ENCODE peak calls at places on chromosomes 3 and 15, in nine cellular contexts. One of them, this sample, is unnamed.

GRCh38 chr15:57735891-57736290 is 29.4 kb downstream of the POLR2M start:
- DNase-seq in fibroblast of mammary gland: no peak
- DNase-seq in NCI-H82: no peak
- DNase-seq in cardiac muscle cell: no peak
- DNase-seq in activated CD8-positive, alpha-beta memory T cell treated with anti-CD3 and anti-CD28 coated beads for 48 hours: no peak
- DNase-seq in activated T-cell treated with anti-CD3 and anti-CD28 coated beads, Interleukin-2, amount 50 U/mL, for 72 hours: no peak
- DNase-seq in heart left ventricle: no peak
- DNase-seq in body of pancreas: no peak
- DNase-seq in MV-4-11: no peak
- DNase-seq in this sample: no peak

GRCh38 chr3:188890572-188891270 is 281.1 kb upstream of the TPRG1 start:
- DNase-seq in fibroblast of mammary gland: peak; percentile 76
- DNase-seq in NCI-H82: no peak
- DNase-seq in cardiac muscle cell: peak; percentile 54
- DNase-seq in activated CD8-positive, alpha-beta memory T cell treated with anti-CD3 and anti-CD28 coated beads for 48 hours: no peak
- DNase-seq in activated T-cell treated with anti-CD3 and anti-CD28 coated beads, Interleukin-2, amount 50 U/mL, for 72 hours: no peak
- DNase-seq in heart left ventricle: no peak
- DNase-seq in body of pancreas: no peak
- DNase-seq in MV-4-11: peak; percentile 19
- DNase-seq in this sample: no peak

GRCh38 chr15:40436892-40437753 is 3.6 kb upstream of the BAHD1 start:
- DNase-seq in fibroblast of mammary gland: no peak
- DNase-seq in NCI-H82: peak; percentile 44
- DNase-seq in cardiac muscle cell: no peak
- DNase-seq in activated CD8-positive, alpha-beta memory T cell treated with anti-CD3 and anti-CD28 coated beads for 48 hours: no peak
- DNase-seq in activated T-cell treated with anti-CD3 and anti-CD28 coated beads, Interleukin-2, amount 50 U/mL, for 72 hours: no peak
- DNase-seq in heart left ventricle: no peak
- DNase-seq in body of pancreas: no peak
- DNase-seq in MV-4-11: no peak
- DNase-seq in this sample: no peak

GRCh38 chr3:157785071-157785826 is 282.0 kb upstream of the VEPH1 start:
- DNase-seq in fibroblast of mammary gland: peak; percentile 95
- DNase-seq in NCI-H82: no peak
- DNase-seq in cardiac muscle cell: peak; percentile 84
- DNase-seq in activated CD8-positive, alpha-beta memory T cell treated with anti-CD3 and anti-CD28 coated beads for 48 hours: no peak
- DNase-seq in activated T-cell treated with anti-CD3 and anti-CD28 coated beads, Interleukin-2, amount 50 U/mL, for 72 hours: no peak
- DNase-seq in heart left ventricle: no peak
- DNase-seq in body of pancreas: no peak
- DNase-seq in MV-4-11: no peak
- DNase-seq in this sample: no peak

GRCh38 chr3:42052132-42052866 is 38.9 kb upstream of the TRAK1 start:
- DNase-seq in fibroblast of mammary gland: peak; percentile 91
- DNase-seq in NCI-H82: no peak
- DNase-seq in cardiac muscle cell: peak; percentile 94
- DNase-seq in activated CD8-positive, alpha-beta memory T cell treated with anti-CD3 and anti-CD28 coated beads for 48 hours: no peak
- DNase-seq in activated T-cell treated with anti-CD3 and anti-CD28 coated beads, Interleukin-2, amount 50 U/mL, for 72 hours: no peak
- DNase-seq in heart left ventricle: no peak
- DNase-seq in body of pancreas: no peak
- DNase-seq in MV-4-11: no peak
- DNase-seq in this sample: no peak

GRCh38 chr15:87907676-87908446 is 348.7 kb downstream of the NTRK3 start:
- DNase-seq in fibroblast of mammary gland: no peak
- DNase-seq in NCI-H82: no peak
- DNase-seq in cardiac muscle cell: no peak
- DNase-seq in activated CD8-positive, alpha-beta memory T cell treated with anti-CD3 and anti-CD28 coated beads for 48 hours: no peak
- DNase-seq in activated T-cell treated with anti-CD3 and anti-CD28 coated beads, Interleukin-2, amount 50 U/mL, for 72 hours: no peak
- DNase-seq in heart left ventricle: no peak
- DNase-seq in body of pancreas: no peak
- DNase-seq in MV-4-11: no peak
- DNase-seq in this sample: no peak

GRCh38 chr3:47162695-47163022 is 1.3 kb downstream of the SETD2 start:
- DNase-seq in fibroblast of mammary gland: peak; percentile 18
- DNase-seq in NCI-H82: peak; percentile 19
- DNase-seq in cardiac muscle cell: peak; percentile 12
- DNase-seq in activated CD8-positive, alpha-beta memory T cell treated with anti-CD3 and anti-CD28 coated beads for 48 hours: no peak
- DNase-seq in activated T-cell treated with anti-CD3 and anti-CD28 coated beads, Interleukin-2, amount 50 U/mL, for 72 hours: no peak
- DNase-seq in heart left ventricle: no peak
- DNase-seq in body of pancreas: no peak
- DNase-seq in MV-4-11: no peak
- DNase-seq in this sample: no peak

GRCh38 chr3:69012836-69013255 is 638 bp downstream of the EOGT start:
- DNase-seq in fibroblast of mammary gland: peak; percentile 57
- DNase-seq in NCI-H82: peak; percentile 44
- DNase-seq in cardiac muscle cell: peak; percentile 66
- DNase-seq in activated CD8-positive, alpha-beta memory T cell treated with anti-CD3 and anti-CD28 coated beads for 48 hours: peak; percentile 16
- DNase-seq in activated T-cell treated with anti-CD3 and anti-CD28 coated beads, Interleukin-2, amount 50 U/mL, for 72 hours: no peak
- DNase-seq in heart left ventricle: peak; percentile 57
- DNase-seq in body of pancreas: peak; percentile 64
- DNase-seq in MV-4-11: peak; percentile 9
- DNase-seq in this sample: peak; percentile 50

GRCh38 chr15:90270502-90271150 is 5.2 kb downstream of the NGRN start:
- DNase-seq in fibroblast of mammary gland: no peak
- DNase-seq in NCI-H82: no peak
- DNase-seq in cardiac muscle cell: no peak
- DNase-seq in activated CD8-positive, alpha-beta memory T cell treated with anti-CD3 and anti-CD28 coated beads for 48 hours: no peak
- DNase-seq in activated T-cell treated with anti-CD3 and anti-CD28 coated beads, Interleukin-2, amount 50 U/mL, for 72 hours: no peak
- DNase-seq in heart left ventricle: no peak
- DNase-seq in body of pancreas: no peak
- DNase-seq in MV-4-11: no peak
- DNase-seq in this sample: no peak

GRCh38 chr15:82132742-82133141 is 86.9 kb upstream of the MEX3B start:
- DNase-seq in fibroblast of mammary gland: peak; percentile 87
- DNase-seq in NCI-H82: no peak
- DNase-seq in cardiac muscle cell: peak; percentile 51
- DNase-seq in activated CD8-positive, alpha-beta memory T cell treated with anti-CD3 and anti-CD28 coated beads for 48 hours: no peak
- DNase-seq in activated T-cell treated with anti-CD3 and anti-CD28 coated beads, Interleukin-2, amount 50 U/mL, for 72 hours: no peak
- DNase-seq in heart left ventricle: no peak
- DNase-seq in body of pancreas: no peak
- DNase-seq in MV-4-11: no peak
- DNase-seq in this sample: no peak

GRCh38 chr15:95869920-95870319 is 460.6 kb upstream of the NR2F2 start:
- DNase-seq in fibroblast of mammary gland: no peak
- DNase-seq in NCI-H82: peak; percentile 30
- DNase-seq in cardiac muscle cell: no peak
- DNase-seq in activated CD8-positive, alpha-beta memory T cell treated with anti-CD3 and anti-CD28 coated beads for 48 hours: no peak
- DNase-seq in activated T-cell treated with anti-CD3 and anti-CD28 coated beads, Interleukin-2, amount 50 U/mL, for 72 hours: no peak
- DNase-seq in heart left ventricle: no peak
- DNase-seq in body of pancreas: no peak
- DNase-seq in MV-4-11: no peak
- DNase-seq in this sample: no peak

GRCh38 chr15:65008989-65009388 is 19.3 kb upstream of the SPG21 start:
- DNase-seq in fibroblast of mammary gland: peak; percentile 36
- DNase-seq in NCI-H82: peak; percentile 17
- DNase-seq in cardiac muscle cell: no peak
- DNase-seq in activated CD8-positive, alpha-beta memory T cell treated with anti-CD3 and anti-CD28 coated beads for 48 hours: no peak
- DNase-seq in activated T-cell treated with anti-CD3 and anti-CD28 coated beads, Interleukin-2, amount 50 U/mL, for 72 hours: no peak
- DNase-seq in heart left ventricle: no peak
- DNase-seq in body of pancreas: no peak
- DNase-seq in MV-4-11: peak; percentile 34
- DNase-seq in this sample: no peak

GRCh38 chr15:42800731-42801474 is 64.0 kb upstream of the CDAN1 start:
- DNase-seq in fibroblast of mammary gland: no peak
- DNase-seq in NCI-H82: peak; percentile 12
- DNase-seq in cardiac muscle cell: no peak
- DNase-seq in activated CD8-positive, alpha-beta memory T cell treated with anti-CD3 and anti-CD28 coated beads for 48 hours: no peak
- DNase-seq in activated T-cell treated with anti-CD3 and anti-CD28 coated beads, Interleukin-2, amount 50 U/mL, for 72 hours: no peak
- DNase-seq in heart left ventricle: no peak
- DNase-seq in body of pancreas: no peak
- DNase-seq in MV-4-11: no peak
- DNase-seq in this sample: peak; percentile 52

GRCh38 chr3:60839242-60839641 is 412.0 kb downstream of the FHIT start:
- DNase-seq in fibroblast of mammary gland: peak; percentile 0
- DNase-seq in NCI-H82: peak; percentile 10
- DNase-seq in cardiac muscle cell: no peak
- DNase-seq in activated CD8-positive, alpha-beta memory T cell treated with anti-CD3 and anti-CD28 coated beads for 48 hours: no peak
- DNase-seq in activated T-cell treated with anti-CD3 and anti-CD28 coated beads, Interleukin-2, amount 50 U/mL, for 72 hours: no peak
- DNase-seq in heart left ventricle: no peak
- DNase-seq in body of pancreas: no peak
- DNase-seq in MV-4-11: no peak
- DNase-seq in this sample: no peak

GRCh38 chr3:105676621-105677300 is 192.1 kb downstream of the CBLB start:
- DNase-seq in fibroblast of mammary gland: no peak
- DNase-seq in NCI-H82: no peak
- DNase-seq in cardiac muscle cell: no peak
- DNase-seq in activated CD8-positive, alpha-beta memory T cell treated with anti-CD3 and anti-CD28 coated beads for 48 hours: no peak
- DNase-seq in activated T-cell treated with anti-CD3 and anti-CD28 coated beads, Interleukin-2, amount 50 U/mL, for 72 hours: peak; percentile 62
- DNase-seq in heart left ventricle: no peak
- DNase-seq in body of pancreas: no peak
- DNase-seq in MV-4-11: no peak
- DNase-seq in this sample: no peak

GRCh38 chr3:46558184-46559029 is 7.7 kb downstream of the LRRC2 start:
- DNase-seq in fibroblast of mammary gland: peak; percentile 90
- DNase-seq in NCI-H82: peak; percentile 79
- DNase-seq in cardiac muscle cell: peak; percentile 91
- DNase-seq in activated CD8-positive, alpha-beta memory T cell treated with anti-CD3 and anti-CD28 coated beads for 48 hours: peak; percentile 29
- DNase-seq in activated T-cell treated with anti-CD3 and anti-CD28 coated beads, Interleukin-2, amount 50 U/mL, for 72 hours: peak; percentile 56
- DNase-seq in heart left ventricle: peak; percentile 77
- DNase-seq in body of pancreas: peak; percentile 96
- DNase-seq in MV-4-11: peak; percentile 76
- DNase-seq in this sample: peak; percentile 94

GRCh38 chr3:87247086-87247781 is 20.1 kb downstream of the CHMP2B start:
- DNase-seq in fibroblast of mammary gland: peak; percentile 37
- DNase-seq in NCI-H82: no peak
- DNase-seq in cardiac muscle cell: peak; percentile 8
- DNase-seq in activated CD8-positive, alpha-beta memory T cell treated with anti-CD3 and anti-CD28 coated beads for 48 hours: no peak
- DNase-seq in activated T-cell treated with anti-CD3 and anti-CD28 coated beads, Interleukin-2, amount 50 U/mL, for 72 hours: no peak
- DNase-seq in heart left ventricle: no peak
- DNase-seq in body of pancreas: no peak
- DNase-seq in MV-4-11: no peak
- DNase-seq in this sample: no peak

GRCh38 chr3:38577089-38578080 is 72.1 kb downstream of the SCN5A start:
- DNase-seq in fibroblast of mammary gland: peak; percentile 6
- DNase-seq in NCI-H82: no peak
- DNase-seq in cardiac muscle cell: no peak
- DNase-seq in activated CD8-positive, alpha-beta memory T cell treated with anti-CD3 and anti-CD28 coated beads for 48 hours: no peak
- DNase-seq in activated T-cell treated with anti-CD3 and anti-CD28 coated beads, Interleukin-2, amount 50 U/mL, for 72 hours: no peak
- DNase-seq in heart left ventricle: peak; percentile 6
- DNase-seq in body of pancreas: no peak
- DNase-seq in MV-4-11: no peak
- DNase-seq in this sample: peak; percentile 3

GRCh38 chr3:87313641-87314040 is 37.3 kb upstream of the POU1F1 start:
- DNase-seq in fibroblast of mammary gland: no peak
- DNase-seq in NCI-H82: no peak
- DNase-seq in cardiac muscle cell: no peak
- DNase-seq in activated CD8-positive, alpha-beta memory T cell treated with anti-CD3 and anti-CD28 coated beads for 48 hours: no peak
- DNase-seq in activated T-cell treated with anti-CD3 and anti-CD28 coated beads, Interleukin-2, amount 50 U/mL, for 72 hours: no peak
- DNase-seq in heart left ventricle: no peak
- DNase-seq in body of pancreas: no peak
- DNase-seq in MV-4-11: no peak
- DNase-seq in this sample: no peak

GRCh38 chr3:60919296-60919695 is 332.0 kb downstream of the FHIT start:
- DNase-seq in fibroblast of mammary gland: peak; percentile 10
- DNase-seq in NCI-H82: no peak
- DNase-seq in cardiac muscle cell: no peak
- DNase-seq in activated CD8-positive, alpha-beta memory T cell treated with anti-CD3 and anti-CD28 coated beads for 48 hours: no peak
- DNase-seq in activated T-cell treated with anti-CD3 and anti-CD28 coated beads, Interleukin-2, amount 50 U/mL, for 72 hours: no peak
- DNase-seq in heart left ventricle: no peak
- DNase-seq in body of pancreas: no peak
- DNase-seq in MV-4-11: no peak
- DNase-seq in this sample: no peak

GRCh38 chr3:64138046-64138445 is 87.2 kb downstream of the PRICKLE2 start:
- DNase-seq in fibroblast of mammary gland: peak; percentile 40
- DNase-seq in NCI-H82: no peak
- DNase-seq in cardiac muscle cell: no peak
- DNase-seq in activated CD8-positive, alpha-beta memory T cell treated with anti-CD3 and anti-CD28 coated beads for 48 hours: no peak
- DNase-seq in activated T-cell treated with anti-CD3 and anti-CD28 coated beads, Interleukin-2, amount 50 U/mL, for 72 hours: no peak
- DNase-seq in heart left ventricle: no peak
- DNase-seq in body of pancreas: no peak
- DNase-seq in MV-4-11: no peak
- DNase-seq in this sample: no peak

GRCh38 chr3:14318638-14319037 is 83.8 kb upstream of the SLC6A6 start:
- DNase-seq in fibroblast of mammary gland: no peak
- DNase-seq in NCI-H82: peak; percentile 39
- DNase-seq in cardiac muscle cell: no peak
- DNase-seq in activated CD8-positive, alpha-beta memory T cell treated with anti-CD3 and anti-CD28 coated beads for 48 hours: no peak
- DNase-seq in activated T-cell treated with anti-CD3 and anti-CD28 coated beads, Interleukin-2, amount 50 U/mL, for 72 hours: no peak
- DNase-seq in heart left ventricle: no peak
- DNase-seq in body of pancreas: no peak
- DNase-seq in MV-4-11: no peak
- DNase-seq in this sample: no peak

GRCh38 chr3:128457918-128458317 is 8.8 kb downstream of the DNAJB8 start:
- DNase-seq in fibroblast of mammary gland: no peak
- DNase-seq in NCI-H82: no peak
- DNase-seq in cardiac muscle cell: no peak
- DNase-seq in activated CD8-positive, alpha-beta memory T cell treated with anti-CD3 and anti-CD28 coated beads for 48 hours: no peak
- DNase-seq in activated T-cell treated with anti-CD3 and anti-CD28 coated beads, Interleukin-2, amount 50 U/mL, for 72 hours: no peak
- DNase-seq in heart left ventricle: no peak
- DNase-seq in body of pancreas: no peak
- DNase-seq in MV-4-11: no peak
- DNase-seq in this sample: no peak

GRCh38 chr15:95132774-95133173 is 901.4 kb downstream of the MCTP2 start:
- DNase-seq in fibroblast of mammary gland: peak; percentile 91
- DNase-seq in NCI-H82: no peak
- DNase-seq in cardiac muscle cell: peak; percentile 21
- DNase-seq in activated CD8-positive, alpha-beta memory T cell treated with anti-CD3 and anti-CD28 coated beads for 48 hours: no peak
- DNase-seq in activated T-cell treated with anti-CD3 and anti-CD28 coated beads, Interleukin-2, amount 50 U/mL, for 72 hours: no peak
- DNase-seq in heart left ventricle: no peak
- DNase-seq in body of pancreas: no peak
- DNase-seq in MV-4-11: no peak
- DNase-seq in this sample: no peak

GRCh38 chr3:115347737-115348136 is 200.6 kb upstream of the ZBTB20 start:
- DNase-seq in fibroblast of mammary gland: no peak
- DNase-seq in NCI-H82: no peak
- DNase-seq in cardiac muscle cell: peak; percentile 55
- DNase-seq in activated CD8-positive, alpha-beta memory T cell treated with anti-CD3 and anti-CD28 coated beads for 48 hours: no peak
- DNase-seq in activated T-cell treated with anti-CD3 and anti-CD28 coated beads, Interleukin-2, amount 50 U/mL, for 72 hours: no peak
- DNase-seq in heart left ventricle: no peak
- DNase-seq in body of pancreas: no peak
- DNase-seq in MV-4-11: no peak
- DNase-seq in this sample: no peak

GRCh38 chr3:114451561-114452018 is 157.8 kb downstream of the TIGIT start:
- DNase-seq in fibroblast of mammary gland: peak; percentile 49
- DNase-seq in NCI-H82: no peak
- DNase-seq in cardiac muscle cell: peak; percentile 39
- DNase-seq in activated CD8-positive, alpha-beta memory T cell treated with anti-CD3 and anti-CD28 coated beads for 48 hours: no peak
- DNase-seq in activated T-cell treated with anti-CD3 and anti-CD28 coated beads, Interleukin-2, amount 50 U/mL, for 72 hours: no peak
- DNase-seq in heart left ventricle: peak; percentile 51
- DNase-seq in body of pancreas: peak; percentile 41
- DNase-seq in MV-4-11: no peak
- DNase-seq in this sample: peak; percentile 28

GRCh38 chr15:92112180-92112579 is 258.7 kb downstream of the SLCO3A1 start:
- DNase-seq in fibroblast of mammary gland: peak; percentile 67
- DNase-seq in NCI-H82: no peak
- DNase-seq in cardiac muscle cell: peak; percentile 73
- DNase-seq in activated CD8-positive, alpha-beta memory T cell treated with anti-CD3 and anti-CD28 coated beads for 48 hours: no peak
- DNase-seq in activated T-cell treated with anti-CD3 and anti-CD28 coated beads, Interleukin-2, amount 50 U/mL, for 72 hours: no peak
- DNase-seq in heart left ventricle: no peak
- DNase-seq in body of pancreas: no peak
- DNase-seq in MV-4-11: no peak
- DNase-seq in this sample: no peak

GRCh38 chr15:101039461-101039860 is 120.3 kb downstream of the LRRK1 start:
- DNase-seq in fibroblast of mammary gland: peak; percentile 68
- DNase-seq in NCI-H82: no peak
- DNase-seq in cardiac muscle cell: peak; percentile 94
- DNase-seq in activated CD8-positive, alpha-beta memory T cell treated with anti-CD3 and anti-CD28 coated beads for 48 hours: no peak
- DNase-seq in activated T-cell treated with anti-CD3 and anti-CD28 coated beads, Interleukin-2, amount 50 U/mL, for 72 hours: no peak
- DNase-seq in heart left ventricle: no peak
- DNase-seq in body of pancreas: no peak
- DNase-seq in MV-4-11: no peak
- DNase-seq in this sample: no peak

GRCh38 chr15:25736451-25736850 is 126.7 kb downstream of the ATP10A start:
- DNase-seq in fibroblast of mammary gland: no peak
- DNase-seq in NCI-H82: no peak
- DNase-seq in cardiac muscle cell: peak; percentile 4
- DNase-seq in activated CD8-positive, alpha-beta memory T cell treated with anti-CD3 and anti-CD28 coated beads for 48 hours: no peak
- DNase-seq in activated T-cell treated with anti-CD3 and anti-CD28 coated beads, Interleukin-2, amount 50 U/mL, for 72 hours: no peak
- DNase-seq in heart left ventricle: no peak
- DNase-seq in body of pancreas: no peak
- DNase-seq in MV-4-11: no peak
- DNase-seq in this sample: no peak

GRCh38 chr15:37035349-37035748 is 65.0 kb downstream of the MEIS2 start:
- DNase-seq in fibroblast of mammary gland: peak; percentile 68
- DNase-seq in NCI-H82: peak; percentile 74
- DNase-seq in cardiac muscle cell: no peak
- DNase-seq in activated CD8-positive, alpha-beta memory T cell treated with anti-CD3 and anti-CD28 coated beads for 48 hours: no peak
- DNase-seq in activated T-cell treated with anti-CD3 and anti-CD28 coated beads, Interleukin-2, amount 50 U/mL, for 72 hours: no peak
- DNase-seq in heart left ventricle: no peak
- DNase-seq in body of pancreas: no peak
- DNase-seq in MV-4-11: no peak
- DNase-seq in this sample: no peak

GRCh38 chr3:22257252-22257651 is 506.2 kb upstream of the ZNF385D start:
- DNase-seq in fibroblast of mammary gland: no peak
- DNase-seq in NCI-H82: no peak
- DNase-seq in cardiac muscle cell: no peak
- DNase-seq in activated CD8-positive, alpha-beta memory T cell treated with anti-CD3 and anti-CD28 coated beads for 48 hours: no peak
- DNase-seq in activated T-cell treated with anti-CD3 and anti-CD28 coated beads, Interleukin-2, amount 50 U/mL, for 72 hours: no peak
- DNase-seq in heart left ventricle: no peak
- DNase-seq in body of pancreas: no peak
- DNase-seq in MV-4-11: no peak
- DNase-seq in this sample: no peak